ENCODE peak calls at places on chromosomes 3 and 15, in seven cellular contexts. P is uterus; N is Peyer's patch; C is CD8-positive, alpha-beta T cell; J is H9; A is heart left ventricle; H is WERI-Rb-1. E is an unnamed sample.

GRCh38 chr3:49199244-49199899 is 28.0 kb downstream of the KLHDC8B start:
- DNase-seq in P (peak), C (no peak), J (peak), H (no peak), N (peak), A (peak), E (peak)

GRCh38 chr3:188947983-188948657 is 223.7 kb upstream of the TPRG1 start:
- DNase-seq in A (peak), C (no peak), H (peak), N (peak), P (peak), J (peak), E (peak)

GRCh38 chr3:58009026-58009748 is 965 bp downstream of the FLNB start:
- DNase-seq in A (peak), N (peak), P (no peak), H (no peak), C (peak), J (peak), E (peak)

GRCh38 chr3:62201438-62202035 is 171.8 kb downstream of the FEZF2 start:
- DNase-seq in N (no peak), A (no peak), P (no peak), C (no peak), H (no peak), J (no peak), E (no peak)

GRCh38 chr3:48949376-48949717 is 30.7 kb downstream of the ARIH2 start:
- DNase-seq in N (no peak), A (no peak), H (no peak), J (no peak), P (no peak), C (no peak), E (no peak)

GRCh38 chr3:123026551-123027291 is 842 bp downstream of the SEMA5B start:
- DNase-seq in H (no peak), J (peak), A (peak), N (no peak), C (no peak), P (peak), E (peak)

GRCh38 chr3:42655980-42656679 is 2.6 kb downstream of the ZBTB47 start:
- DNase-seq in J (peak), H (no peak), C (no peak), N (no peak), P (peak), A (no peak), E (no peak)

GRCh38 chr15:25683415-25683814 is 179.7 kb downstream of the ATP10A start:
- DNase-seq in P (peak), A (no peak), C (no peak), J (no peak), N (no peak), H (no peak), E (no peak)

GRCh38 chr3:143184098-143184497 is 64.5 kb downstream of the CHST2 start:
- DNase-seq in P (no peak), C (no peak), H (no peak), J (no peak), A (no peak), N (no peak), E (no peak)

GRCh38 chr3:39267631-39268553 is 11.9 kb downstream of the CX3CR1 start:
- DNase-seq in P (no peak), N (no peak), H (no peak), C (peak), A (no peak), J (peak), E (no peak)

GRCh38 chr15:101698314-101698713 is 26.0 kb downstream of the TARS3 start:
- DNase-seq in P (no peak), A (no peak), C (no peak), N (no peak), J (no peak), H (no peak), E (no peak)

GRCh38 chr3:171833775-171834460 is 9.2 kb upstream of the TMEM212 start:
- DNase-seq in A (no peak), H (no peak), N (no peak), J (no peak), C (no peak), P (no peak), E (no peak)

GRCh38 chr3:16064660-16065414 is 109.6 kb upstream of the GALNT15 start:
- DNase-seq in P (peak), J (no peak), C (no peak), H (no peak), A (peak), N (peak), E (peak)

GRCh38 chr3:55491296-55491816 is 4.2 kb upstream of the WNT5A start:
- DNase-seq in A (no peak), H (no peak), J (no peak), C (no peak), N (no peak), P (peak), E (no peak)

GRCh38 chr3:20739814-20740213 is 553.8 kb upstream of the SGO1 start:
- DNase-seq in P (no peak), A (no peak), J (no peak), H (no peak), N (no peak), C (no peak), E (no peak)

GRCh38 chr3:143266512-143266911 is 146.9 kb downstream of the CHST2 start:
- DNase-seq in J (no peak), C (no peak), P (no peak), A (no peak), H (no peak), N (no peak), E (no peak)

GRCh38 chr15:60752973-60753720 is 274.2 kb upstream of the ICE2 start:
- DNase-seq in J (no peak), N (no peak), P (no peak), H (no peak), C (no peak), A (no peak), E (no peak)

GRCh38 chr3:46852839-46853355 is 10.3 kb downstream of the MYL3 start:
- DNase-seq in C (no peak), P (no peak), N (no peak), J (no peak), H (no peak), A (no peak), E (no peak)

GRCh38 chr15:41570764-41571163 is 11.8 kb downstream of the TYRO3 start:
- DNase-seq in J (no peak), C (no peak), A (no peak), N (no peak), H (no peak), P (no peak), E (no peak)

GRCh38 chr15:41574158-41574557 is 15.1 kb downstream of the TYRO3 start:
- DNase-seq in P (no peak), A (no peak), C (no peak), N (no peak), J (no peak), H (peak), E (no peak)

GRCh38 chr15:41571948-41572347 is 12.9 kb downstream of the TYRO3 start:
- DNase-seq in P (no peak), H (no peak), N (no peak), A (no peak), J (no peak), C (no peak), E (no peak)

GRCh38 chr15:41573396-41573795 is 14.4 kb downstream of the TYRO3 start:
- DNase-seq in C (no peak), J (no peak), N (no peak), A (no peak), P (no peak), H (no peak), E (no peak)

DNA sequence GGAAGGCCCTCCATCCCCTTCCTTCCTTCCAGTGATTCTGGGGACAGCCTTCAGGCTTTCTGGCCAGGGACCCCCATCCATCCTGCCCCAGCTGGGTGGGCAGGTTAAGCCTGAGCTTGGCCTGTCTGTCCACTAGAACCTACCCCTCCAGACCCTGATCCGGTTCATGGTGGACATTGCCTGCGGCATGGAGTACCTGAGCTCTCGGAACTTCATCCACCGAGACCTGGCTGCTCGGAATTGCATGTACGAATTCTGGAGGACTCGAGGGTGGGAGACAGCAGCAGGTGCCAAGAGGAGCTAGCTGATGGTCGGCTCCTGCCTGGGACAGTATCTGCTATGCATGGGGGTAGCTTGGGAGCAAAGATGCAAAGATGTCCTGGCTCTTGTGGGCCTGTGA is 13.9 kb downstream of the TYRO3 start:
- DNase-seq in N (no peak), H (no peak), C (no peak), J (no peak), P (no peak), A (no peak), E (no peak)
- H3K27ac ChIP-seq in N (no peak), H (no peak), C (no peak), J (no peak), P (no peak), A (no peak), E (no peak)

GRCh38 chr3:127847236-127847720 is 25.0 kb upstream of the MGLL start:
- DNase-seq in C (no peak), P (no peak), N (no peak), A (no peak), H (no peak), J (no peak), E (no peak)

GRCh38 chr3:127846576-127846975 is 24.3 kb upstream of the MGLL start:
- DNase-seq in C (no peak), N (no peak), P (no peak), J (no peak), A (no peak), H (no peak), E (no peak)

GRCh38 chr3:127851899-127852298 is 29.6 kb upstream of the MGLL start:
- DNase-seq in J (peak), N (no peak), C (no peak), A (no peak), P (no peak), H (peak), E (no peak)

GRCh38 chr3:127849368-127849767 is 27.1 kb upstream of the MGLL start:
- DNase-seq in H (peak), J (no peak), A (no peak), C (no peak), P (no peak), N (no peak), E (no peak)

DNA sequence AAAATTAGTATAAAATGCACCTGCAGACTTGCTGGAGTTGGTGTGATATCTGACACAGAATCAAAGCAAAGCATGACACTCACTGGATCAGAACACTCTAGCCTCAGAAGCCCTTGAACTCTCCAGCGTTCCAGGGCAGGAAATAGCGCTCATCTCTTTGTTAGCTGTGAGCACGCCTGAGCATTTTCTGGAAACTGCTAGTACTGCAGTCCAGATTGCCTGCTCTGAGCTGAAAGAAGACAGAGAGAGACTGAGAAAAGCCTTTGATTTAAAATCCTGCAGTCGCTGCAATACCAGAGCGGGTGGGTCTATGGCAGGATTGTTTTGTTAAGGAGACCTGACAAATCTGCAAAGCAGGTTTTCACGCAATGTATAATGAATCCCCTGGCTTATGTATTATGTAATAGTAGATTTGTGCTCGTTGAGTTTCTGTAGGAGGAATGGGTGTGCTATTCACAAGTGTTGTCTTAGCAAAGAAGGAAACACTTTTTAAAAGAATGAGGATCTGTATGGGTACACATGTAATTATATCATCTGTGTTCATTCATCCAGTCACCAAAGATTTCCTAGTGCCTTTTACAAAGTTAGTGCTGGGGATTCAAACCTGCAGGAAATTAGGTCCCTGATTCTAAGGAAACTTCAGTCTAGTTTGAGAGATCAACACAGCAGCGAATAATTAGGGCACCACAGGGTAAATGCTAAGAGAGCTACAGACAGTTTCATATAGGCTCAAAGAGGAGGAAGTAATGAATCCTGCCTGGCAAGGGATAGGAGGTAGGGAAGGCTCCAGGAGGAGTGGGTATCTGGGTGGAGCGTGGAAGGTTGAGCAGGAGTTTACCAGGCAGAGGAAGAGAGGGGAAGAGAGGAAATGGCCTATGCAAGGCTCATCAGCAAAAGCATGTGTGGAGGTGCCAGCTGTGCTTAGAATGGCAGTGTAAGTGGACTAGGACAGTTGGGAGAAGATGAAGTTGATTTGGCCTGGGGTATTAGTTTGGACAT is 26.1 kb upstream of the MGLL start:
- DNase-seq in P (no peak), C (no peak), H (peak), J (no peak), N (no peak), A (no peak), E (no peak)
- TF ChIP-seq CTCF in P (no peak), C (no peak), H (no peak), J (no peak), N (no peak), A (no peak), E (no peak)

GRCh38 chr3:129428382-129429079 is at the start of gene EFCAB12:
- DNase-seq in N (peak), A (peak), P (peak), J (peak), C (peak), H (peak), E (peak)
- H3K27ac ChIP-seq in N (peak), A (peak), P (peak), J (no peak), C (peak), H (peak), E (peak)

GRCh38 chr3:12896206-12896697 is 54.9 kb upstream of the RPL32 start:
- DNase-seq in N (no peak), H (peak), J (no peak), P (no peak), A (no peak), C (no peak), E (no peak)
- TF ChIP-seq CTCF in N (no peak), H (peak), J (peak), P (no peak), A (no peak), C (no peak), E (no peak)

GRCh38 chr15:62739507-62739906 is 303.0 kb upstream of the TPM1 start:
- DNase-seq in C (no peak), P (no peak), A (no peak), H (no peak), J (no peak), N (no peak), E (no peak)

GRCh38 chr15:62742409-62743171 is 300.0 kb upstream of the TPM1 start:
- DNase-seq in A (peak), H (peak), N (peak), C (peak), J (peak), P (peak), E (peak)

GRCh38 chr15:62739082-62739481 is 303.5 kb upstream of the TPM1 start:
- DNase-seq in A (no peak), P (no peak), J (no peak), C (no peak), H (no peak), N (no peak), E (no peak)

GRCh38 chr15:62741106-62741505 is 301.4 kb upstream of the TPM1 start:
- DNase-seq in J (no peak), H (no peak), A (no peak), C (no peak), P (no peak), N (no peak), E (no peak)

GRCh38 chr15:62740141-62741004 is 302.2 kb upstream of the TPM1 start:
- DNase-seq in P (peak), H (no peak), J (no peak), C (no peak), A (no peak), N (no peak), E (no peak)
- H3K27ac ChIP-seq in P (peak), H (no peak), J (no peak), C (no peak), A (no peak), N (no peak), E (no peak)

GRCh38 chr3:198071602-198072285 is 111.7 kb downstream of the LMLN start:
- DNase-seq in J (peak), N (no peak), C (peak), A (no peak), P (no peak), H (no peak), E (no peak)
- TF ChIP-seq CTCF in J (peak), N (no peak), C (no peak), A (no peak), P (no peak), H (no peak), E (no peak)

GRCh38 chr3:24046214-24046613 is 101.1 kb downstream of the NR1D2 start:
- DNase-seq in C (no peak), H (no peak), A (no peak), P (no peak), J (no peak), N (no peak), E (no peak)

GRCh38 chr3:24047513-24047912 is 102.4 kb downstream of the NR1D2 start:
- DNase-seq in P (no peak), A (no peak), H (no peak), N (no peak), C (no peak), J (no peak), E (no peak)

GRCh38 chr3:24042879-24043567 is 97.9 kb downstream of the NR1D2 start:
- DNase-seq in C (no peak), H (no peak), P (no peak), N (no peak), J (no peak), A (no peak), E (no peak)

GRCh38 chr3:24042174-24042878 is 97.2 kb downstream of the NR1D2 start:
- DNase-seq in H (no peak), C (no peak), N (no peak), A (no peak), J (no peak), P (no peak), E (no peak)

DNA sequence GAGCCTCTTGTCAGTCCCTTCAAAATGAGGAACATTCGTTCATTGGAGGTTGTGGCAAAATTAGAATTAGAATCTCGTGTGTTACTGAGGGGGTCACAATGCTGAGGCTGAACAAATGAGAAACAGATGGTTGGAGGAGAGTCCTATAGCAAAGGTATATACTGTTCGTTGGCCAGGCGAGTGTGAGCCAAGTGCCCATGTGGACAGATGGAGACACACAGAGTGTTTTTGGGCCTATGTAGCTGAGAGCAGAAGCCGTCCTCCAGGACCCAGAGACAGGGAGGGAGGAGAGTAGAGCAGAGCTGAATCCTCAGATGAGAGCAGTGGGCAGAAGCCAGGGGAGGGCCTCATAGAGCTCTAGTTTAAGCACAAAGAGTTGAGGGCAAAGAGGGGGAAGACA is 98.9 kb downstream of the NR1D2 start:
- DNase-seq in C (no peak), A (no peak), P (no peak), N (no peak), J (no peak), H (no peak), E (no peak)
- H3K27ac ChIP-seq in C (no peak), A (no peak), P (peak), N (no peak), J (no peak), H (no peak), E (no peak)